ENCODE peak calls at places on chromosome 3, in nine cellular contexts. Z, C, B, U, R, L, Q, E and G are unnamed samples.

GRCh38 chr3:144264350-144264749 is 292.7 kb downstream of the DIPK2A start:
- DNase-seq in Z (no peak), Q (no peak), L (peak; percentile 8), R (no peak), B (no peak), U (no peak), C (no peak), E (no peak), G (no peak)

GRCh38 chr3:114104414-114104813 is 47.9 kb downstream of the QTRT2 start:
- DNase-seq in Z (no peak), C (no peak), R (no peak), Q (peak; percentile 34), L (no peak), B (no peak), U (no peak), E (no peak), G (no peak)

GRCh38 chr3:126612464-126613205 is 42.3 kb downstream of the TXNRD3 start:
- DNase-seq in C (no peak), Q (no peak), B (no peak), U (no peak), E (no peak), Z (no peak), R (no peak), L (no peak), G (no peak)

GRCh38 chr3:120457827-120458226 is 7.0 kb upstream of the FSTL1 start:
- DNase-seq in Z (no peak), C (no peak), U (no peak), L (no peak), R (no peak), E (no peak), B (no peak), Q (no peak), G (no peak)

GRCh38 chr3:159978353-159978752 is 10.3 kb upstream of the IL12A start:
- DNase-seq in U (no peak), E (no peak), B (no peak), C (no peak), R (no peak), Z (peak; percentile 56), Q (no peak), L (no peak), G (no peak)

GRCh38 chr3:128988286-128988685 is 5.6 kb downstream of the CFAP92 start:
- DNase-seq in U (no peak), Q (no peak), C (no peak), Z (no peak), R (no peak), B (no peak), L (no peak), E (no peak), G (no peak)

GRCh38 chr3:28322464-28322863 is 26.1 kb upstream of the ZCWPW2 start:
- DNase-seq in B (no peak), Z (no peak), Q (peak; percentile 84), E (no peak), R (no peak), U (no peak), L (peak; percentile 24), C (no peak), G (peak; percentile 62)

GRCh38 chr3:107578523-107578922 is 55.8 kb downstream of the BBX start:
- DNase-seq in B (no peak), E (no peak), Z (no peak), U (no peak), C (no peak), R (no peak), Q (no peak), L (no peak), G (no peak)

GRCh38 chr3:99839613-99840012 is 22.0 kb downstream of the CMSS1 start:
- DNase-seq in B (no peak), E (no peak), Q (no peak), R (no peak), Z (no peak), C (no peak), L (no peak), U (no peak), G (no peak)

GRCh38 chr3:72230774-72231379 is 445.9 kb upstream of the PROK2 start:
- DNase-seq in Q (no peak), U (no peak), Z (no peak), C (peak; percentile 36), E (no peak), R (no peak), L (peak; percentile 56), B (no peak), G (no peak)

GRCh38 chr3:25572919-25573385 is 91.8 kb downstream of the TOP2B start:
- DNase-seq in R (no peak), Z (no peak), B (no peak), U (no peak), Q (peak; percentile 81), L (peak; percentile 30), E (no peak), C (peak; percentile 34), G (no peak)

DNA sequence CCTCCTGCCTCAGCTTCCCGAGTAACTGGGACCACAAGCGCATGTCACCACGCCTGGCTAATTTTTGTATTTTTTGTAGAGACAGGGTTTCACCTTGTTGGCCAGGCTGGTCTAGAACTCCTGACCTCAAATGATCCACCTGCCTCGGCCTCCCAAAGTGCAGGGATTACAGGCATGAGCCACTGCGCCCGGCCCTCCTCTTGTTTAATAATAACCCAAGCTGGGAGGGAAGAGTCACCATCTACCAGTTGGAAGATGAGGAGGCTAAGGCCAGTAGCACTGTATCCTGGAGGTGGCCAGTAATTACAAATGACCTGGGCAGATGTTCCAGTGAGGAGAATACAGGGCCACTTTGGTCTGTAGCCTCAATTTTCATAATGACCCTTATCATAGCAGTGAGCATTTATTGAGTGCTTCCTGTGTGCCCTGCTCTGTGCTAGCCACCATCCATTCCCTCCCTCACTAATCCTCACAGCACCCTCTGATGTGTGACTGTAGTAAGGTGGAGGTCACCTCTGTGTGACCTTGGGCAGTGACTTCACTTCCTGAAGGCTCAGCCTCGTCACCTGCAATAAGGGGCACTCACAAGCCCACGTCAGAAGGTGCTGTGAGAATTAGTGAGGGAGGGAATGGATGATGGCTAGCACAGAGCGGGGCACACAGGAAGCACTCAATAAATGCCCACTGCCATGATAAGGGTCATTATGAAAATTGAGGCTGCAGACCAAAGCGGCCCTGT is 64.2 kb downstream of the ABTB1 start:
- DNase-seq in C (no peak), L (no peak), Z (no peak), E (peak; percentile 28), B (no peak), R (no peak), U (no peak), Q (no peak), G (no peak)
- H3K4me3 ChIP-seq in C (no peak overlapping the region), L (no peak overlapping the region), Z (no peak overlapping the region), E (no peak overlapping the region), B (no peak overlapping the region), R (no peak overlapping the region), U (no peak overlapping the region), Q (no peak overlapping the region), G (no peak overlapping the region)

DNA sequence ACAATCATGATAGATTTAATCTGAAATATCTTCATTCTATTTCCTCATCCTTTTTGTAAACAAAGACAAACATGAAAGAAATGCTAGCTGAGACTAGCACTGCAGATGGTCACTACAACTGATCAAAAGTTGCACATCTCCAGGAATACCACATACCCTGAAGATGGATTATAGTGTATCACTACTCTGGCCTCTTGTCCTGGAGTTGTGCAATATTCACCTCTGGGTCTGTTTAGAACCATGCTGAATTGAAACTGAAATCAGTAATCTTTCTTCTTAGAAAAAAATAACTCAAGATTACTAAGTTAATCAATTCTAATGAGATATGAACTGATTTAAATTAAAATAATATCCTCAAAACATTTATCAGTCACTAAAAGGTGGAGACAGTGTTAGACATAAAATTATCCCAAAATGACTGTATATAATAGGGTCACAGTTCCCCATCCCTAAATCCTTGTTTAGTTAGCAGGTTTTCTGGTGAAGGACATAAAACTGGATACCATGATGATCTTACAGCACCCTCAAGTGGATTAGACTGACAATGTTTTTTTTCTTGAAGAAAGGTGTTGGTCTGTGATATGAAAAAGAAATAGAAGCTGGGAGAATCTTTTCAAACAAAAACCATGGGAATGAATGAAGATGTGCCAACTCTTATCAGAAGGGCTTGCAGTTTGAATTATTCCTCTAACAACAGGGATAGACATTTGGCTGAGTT is 7.2 kb upstream of the TTC14 start:
- DNase-seq in R (no peak), E (no peak), C (no peak), U (no peak), L (peak; percentile 55), B (no peak), Z (no peak), Q (peak; percentile 47), G (peak; percentile 39)
- TF ChIP-seq CTCF in R (peak; percentile 41), E (no peak), C (no peak), U (no peak), L (peak; percentile 50), B (no peak), Z (peak; percentile 18), Q (peak; percentile 37), G (peak; percentile 46)

DNA sequence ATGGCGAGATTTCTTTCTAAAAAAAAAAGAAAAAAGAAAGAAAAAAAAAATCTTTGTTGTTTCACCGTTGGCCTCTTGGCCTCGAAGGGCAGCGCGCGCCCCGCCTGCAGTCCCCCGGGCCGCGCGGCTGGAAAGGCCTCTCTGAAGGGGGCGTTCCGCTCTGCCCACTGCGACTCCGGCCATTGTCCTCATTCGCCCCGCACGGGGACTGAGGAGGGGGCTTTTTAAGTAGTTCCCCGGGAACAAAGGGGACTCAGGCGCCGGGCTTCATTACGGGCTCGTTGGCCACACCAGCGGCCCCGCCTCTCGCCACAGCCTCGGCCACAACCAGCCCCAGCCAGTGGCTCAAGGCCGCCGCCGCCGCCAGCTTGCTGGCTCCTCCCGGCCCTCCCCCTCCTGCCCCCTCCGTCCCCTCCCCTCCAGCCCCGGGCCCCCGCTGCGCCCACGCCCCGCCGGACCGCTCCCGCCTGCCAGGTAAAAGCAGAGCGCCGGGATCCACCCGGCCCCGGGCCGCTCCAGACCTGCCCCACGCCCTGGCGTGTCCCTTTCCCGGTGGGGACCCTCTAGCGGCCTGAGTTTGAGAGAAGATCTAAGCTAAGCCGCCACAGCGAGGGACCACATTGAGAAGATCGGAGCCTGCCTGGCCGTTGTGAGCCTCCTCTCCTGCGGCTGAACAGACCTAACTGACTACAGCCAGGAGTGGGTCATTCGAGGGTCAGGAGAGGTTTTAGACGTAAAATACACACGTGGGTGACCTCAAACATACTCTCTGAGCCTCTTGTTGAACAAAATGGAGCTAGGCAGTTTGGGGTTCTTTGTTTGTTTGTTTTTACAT is 54.1 kb downstream of the CPN2 start:
- DNase-seq in L (peak; percentile 52), U (no peak), B (peak; percentile 68), Q (peak; percentile 61), E (no peak), Z (no peak), R (no peak), C (no peak), G (no peak)
- H3K4me3 ChIP-seq in L (no peak overlapping the region), U (no peak overlapping the region), B (peak overlapping the region; percentile 38), Q (no peak overlapping the region), E (peak overlapping the region; percentile 30), Z (peak overlapping the region; percentile 37), R (no peak overlapping the region), C (peak overlapping the region; percentile 16), G (peak overlapping the region; percentile 26)

DNA sequence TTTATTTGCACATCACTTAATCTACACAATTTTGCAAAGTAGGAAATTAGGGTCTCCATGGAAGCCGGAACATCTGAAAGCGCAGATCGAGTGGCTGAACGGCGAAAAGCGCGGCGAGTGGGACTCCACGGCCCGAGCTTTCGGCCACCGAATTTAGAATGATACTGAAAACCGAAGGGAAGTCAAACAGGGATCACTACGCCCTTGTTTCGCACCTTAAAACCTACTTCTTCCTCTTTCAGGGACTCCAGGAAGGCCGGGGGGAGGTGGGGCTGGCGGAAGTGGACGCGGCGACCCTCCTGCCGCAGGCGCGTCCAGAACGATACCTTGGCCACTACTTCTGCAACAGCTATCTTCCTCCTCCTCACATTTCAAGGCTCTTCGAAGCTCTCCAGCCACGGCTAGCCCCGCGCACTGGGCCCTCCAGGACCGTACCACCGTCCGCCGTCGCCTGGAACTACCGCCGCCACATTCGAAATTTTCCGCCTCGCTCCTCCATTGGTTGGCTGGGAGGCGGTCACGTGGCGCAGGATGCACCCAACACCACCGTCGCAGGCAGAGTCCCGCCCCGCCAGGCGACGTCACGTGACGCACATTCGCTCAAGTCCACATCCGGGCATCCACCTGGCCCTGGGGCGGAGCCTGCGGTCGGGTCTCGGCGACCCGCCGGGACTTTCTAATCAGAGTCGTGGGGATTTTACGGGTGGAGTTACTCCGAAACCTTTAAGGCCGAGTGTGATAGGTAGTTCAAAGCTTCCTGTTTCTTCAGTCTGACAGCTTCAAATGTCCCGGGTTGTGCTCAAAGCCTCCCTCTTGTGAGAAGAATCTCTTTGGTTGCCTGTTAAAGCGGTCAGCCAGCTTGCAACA is at the start of gene SGO1:
- DNase-seq in B (peak; percentile 99), Q (peak; percentile 96), Z (peak; percentile 99), E (peak; percentile 99), R (peak; percentile 95), U (peak; percentile 99), C (peak; percentile 99), L (peak; percentile 98), G (peak; percentile 96)
- TF ChIP-seq CTCF in B (no peak), Q (no peak), Z (peak; percentile 26), E (peak; percentile 19), R (no peak), U (no peak), C (no peak), L (no peak), G (peak; percentile 13)